ENCODE peak calls at places on chromosomes 11 and 22, in eight cellular contexts. B is fibroblast of mammary gland, C is HFFc6, F is choroid plexus epithelial cell, H is mucosa of descending colon, V is heart left ventricle, L is hepatocyte, T is fibroblast of lung. P is an unnamed sample.

GRCh38 chr22:31287818-31288495 is 4.3 kb downstream of the PIK3IP1 start:
- DNase-seq in B (no peak), F (no peak), L (no peak), H (no peak), T (no peak), C (no peak), V (no peak), P (no peak)

GRCh38 chr11:13997881-13998280 is 35.4 kb downstream of the SPON1 start:
- DNase-seq in H (no peak), T (no peak), C (no peak), F (no peak), V (no peak), L (no peak), B (no peak), P (no peak)

GRCh38 chr22:47071078-47071811 is 308.8 kb downstream of the TBC1D22A start:
- DNase-seq in V (no peak), F (no peak), C (no peak), T (peak), H (no peak), B (no peak), L (no peak), P (no peak)

GRCh38 chr11:6414874-6415328 is 4.0 kb downstream of the APBB1 start:
- DNase-seq in L (no peak), F (no peak), T (no peak), B (no peak), C (no peak), V (no peak), H (no peak), P (no peak)

GRCh38 chr11:128595221-128595620 is 7.9 kb upstream of the ETS1 start:
- DNase-seq in V (no peak), H (no peak), L (no peak), F (peak), T (peak), C (peak), B (peak), P (no peak)

GRCh38 chr22:43319661-43320486 is 23.3 kb downstream of the SCUBE1 start:
- DNase-seq in H (no peak), B (no peak), V (no peak), L (no peak), T (peak), F (no peak), C (no peak), P (no peak)

GRCh38 chr22:46416537-46417267 is 81.2 kb downstream of the TRMU start:
- DNase-seq in H (no peak), L (no peak), F (no peak), T (peak), C (no peak), V (peak), B (no peak), P (no peak)

GRCh38 chr11:34208266-34209135 is 103.1 kb downstream of the NAT10 start:
- DNase-seq in H (no peak), V (no peak), B (peak), C (peak), F (peak), T (peak), L (peak), P (no peak)

GRCh38 chr11:28366549-28367341 is 258.6 kb downstream of the METTL15 start:
- DNase-seq in C (no peak), F (peak), V (no peak), L (peak), H (no peak), T (peak), B (peak), P (no peak)

GRCh38 chr11:57164317-57164716 is 17.4 kb upstream of the LRRC55 start:
- DNase-seq in H (no peak), V (no peak), C (no peak), T (no peak), B (no peak), L (no peak), F (no peak), P (no peak)

GRCh38 chr22:17199131-17199731 is 20.0 kb downstream of the ADA2 start:
- DNase-seq in C (no peak), L (peak), H (no peak), B (peak), T (peak), V (no peak), F (peak), P (peak)

GRCh38 chr11:133872160-133872559 is 26.8 kb upstream of the SPATA19 start:
- DNase-seq in L (no peak), V (no peak), B (no peak), H (no peak), C (no peak), F (no peak), T (no peak), P (no peak)

GRCh38 chr22:39699631-39700348 is 129.2 kb downstream of the CACNA1I start:
- DNase-seq in B (no peak), F (no peak), H (no peak), T (no peak), C (no peak), L (no peak), V (peak), P (no peak)

GRCh38 chr22:50508897-50509296 is 873 bp downstream of the NCAPH2 start:
- DNase-seq in C (no peak), F (no peak), V (no peak), T (no peak), H (no peak), L (peak), B (no peak), P (no peak)

GRCh38 chr11:75308116-75308515 is 43.3 kb downstream of the ARRB1 start:
- DNase-seq in H (no peak), F (no peak), B (no peak), V (no peak), L (no peak), T (no peak), C (no peak), P (no peak)

GRCh38 chr11:18802381-18803257 is 11.0 kb upstream of the PTPN5 start:
- DNase-seq in H (peak), F (peak), T (peak), C (peak), B (peak), V (no peak), L (peak), P (peak)

GRCh38 chr11:134879931-134880330 is 467.9 kb upstream of the B3GAT1 start:
- DNase-seq in H (no peak), F (no peak), B (no peak), C (no peak), T (no peak), L (no peak), V (no peak), P (no peak)

GRCh38 chr11:96097844-96098421 is 174.0 kb upstream of the MTMR2 start:
- DNase-seq in C (no peak), V (no peak), L (no peak), T (peak), F (no peak), H (peak), B (peak), P (no peak)

GRCh38 chr11:125568970-125569912 is at the start of gene EI24:
- DNase-seq in H (peak), T (peak), L (peak), B (peak), C (peak), F (peak), V (peak), P (peak)

GRCh38 chr11:64753380-64754123 is 6.2 kb downstream of the PYGM start:
- DNase-seq in T (no peak), V (no peak), B (no peak), F (no peak), C (no peak), L (no peak), H (no peak), P (no peak)

GRCh38 chr22:35375031-35375430 is 5.9 kb upstream of the HMOX1 start:
- DNase-seq in T (peak), H (no peak), B (peak), C (no peak), F (no peak), L (no peak), V (no peak), P (no peak)

GRCh38 chr11:4087551-4087950 is 7.0 kb upstream of the RRM1 start:
- DNase-seq in T (peak), C (peak), F (peak), L (no peak), H (no peak), V (no peak), B (no peak), P (no peak)

GRCh38 chr11:88175707-88176066 is 444 bp upstream of the RAB38 start:
- DNase-seq in B (no peak), T (peak), C (no peak), L (no peak), H (no peak), F (peak), V (no peak), P (no peak)

GRCh38 chr11:111727431-111727830 is 38.8 kb downstream of the PPP2R1B start:
- DNase-seq in C (no peak), B (no peak), T (no peak), L (no peak), F (no peak), V (no peak), H (no peak), P (no peak)

GRCh38 chr11:8067567-8067928 is 13.5 kb upstream of the TUB start:
- DNase-seq in F (no peak), B (no peak), L (no peak), V (no peak), C (no peak), H (no peak), T (no peak), P (no peak)

GRCh38 chr11:976431-977160 is 50.9 kb downstream of the AP2A2 start:
- DNase-seq in T (peak), B (peak), L (no peak), F (no peak), V (no peak), H (no peak), C (no peak), P (no peak)

GRCh38 chr11:60987577-60988277 is 16.2 kb downstream of the CD6 start:
- DNase-seq in B (no peak), L (no peak), C (no peak), F (no peak), T (no peak), V (no peak), H (no peak), P (no peak)

GRCh38 chr11:9663699-9664275 is at the start of gene SWAP70:
- DNase-seq in F (peak), T (peak), V (peak), B (peak), C (peak), L (peak), H (peak), P (peak)

GRCh38 chr11:36313750-36314500 is 17.8 kb downstream of the PRR5L start:
- DNase-seq in B (no peak), C (no peak), F (no peak), L (no peak), H (no peak), V (no peak), T (no peak), P (no peak)

GRCh38 chr22:23913661-23914353 is 19.6 kb downstream of the MIF start:
- DNase-seq in H (peak), F (peak), C (peak), B (peak), L (peak), T (peak), V (peak), P (peak)
- TF ChIP-seq CTCF in H (no peak), F (no peak), C (no peak), B (no peak), L (no peak), T (no peak), V (no peak), P (no peak)

GRCh38 chr11:43708776-43709175 is 28.2 kb downstream of the HSD17B12 start:
- DNase-seq in V (no peak), F (no peak), B (no peak), L (no peak), C (no peak), T (no peak), H (no peak), P (no peak)
- TF ChIP-seq CTCF in V (peak), F (peak), B (peak), L (peak), C (peak), T (no peak), H (no peak), P (no peak)

GRCh38 chr11:94876645-94877445 is 96.5 kb downstream of the CWC15 start:
- DNase-seq in L (peak), B (peak), C (peak), H (peak), F (peak), V (peak), T (peak), P (peak)
- TF ChIP-seq CTCF in L (peak), B (peak), C (peak), H (no peak), F (peak), V (peak), T (peak), P (peak)

GRCh38 chr11:70371241-70371640 is 27.1 kb upstream of the CTTN start:
- DNase-seq in T (no peak), F (no peak), H (no peak), C (no peak), V (no peak), B (no peak), L (no peak), P (no peak)
- TF ChIP-seq CTCF in T (no peak), F (no peak), H (no peak), C (no peak), V (no peak), B (no peak), L (no peak), P (no peak)

DNA sequence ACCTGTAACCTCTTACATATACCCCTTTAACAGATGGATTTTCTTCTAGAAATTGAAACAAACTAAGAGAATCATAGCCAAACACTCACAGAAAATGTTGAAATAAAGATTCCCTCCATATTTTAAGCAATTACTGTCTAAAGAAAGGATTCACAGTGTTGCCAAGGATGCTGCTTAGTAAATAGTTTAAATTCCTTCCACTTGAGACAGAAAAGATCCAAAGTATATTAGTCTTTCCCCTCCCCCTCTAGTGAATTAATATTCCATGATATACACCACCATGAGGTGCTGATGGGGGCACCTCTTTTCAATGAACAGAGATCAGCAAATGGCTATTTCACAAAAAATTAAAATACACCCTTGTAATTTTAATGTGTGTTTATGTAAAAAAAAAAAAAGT is 186.8 kb downstream of the SOX6 start:
- DNase-seq in H (no peak), T (peak), V (no peak), F (peak), L (no peak), B (no peak), C (peak), P (no peak)
- TF ChIP-seq CTCF in H (no peak), T (no peak), V (no peak), F (no peak), L (no peak), B (no peak), C (peak), P (no peak)

GRCh38 chr11:68870470-68870869 is 28.8 kb upstream of the CPT1A start:
- DNase-seq in F (no peak), V (no peak), T (no peak), H (peak), B (peak), C (no peak), L (no peak), P (no peak)
- TF ChIP-seq CTCF in F (peak), V (peak), T (no peak), H (no peak), B (peak), C (peak), L (no peak), P (peak)

P was measured in HFF-Myc.